ENCODE peak calls at places on chromosomes 3 and 15, in seven cellular contexts. L is IMR-90; I is prostate gland; B is sigmoid colon; W is right atrium auricular region; J is CD4-positive, alpha-beta memory T cell; P is Peyer's patch. U is an unnamed sample.

GRCh38 chr3:111244760-111245159 is 173.1 kb downstream of the NECTIN3 start:
- DNase-seq in B (no peak), J (no peak), L (peak; percentile 24), W (no peak), I (no peak), P (no peak), U (no peak)

GRCh38 chr15:67685716-67686115 is 139.6 kb upstream of the SKOR1 start:
- DNase-seq in W (no peak), L (no peak), J (no peak), P (no peak), I (no peak), B (no peak), U (no peak)

GRCh38 chr3:74613060-74613459 is 1.4 kb downstream of the CNTN3 start:
- DNase-seq in L (peak; percentile 31), J (no peak), B (no peak), P (no peak), I (no peak), W (no peak), U (no peak)

GRCh38 chr3:188206787-188207186 is 52.8 kb downstream of the LPP start:
- DNase-seq in B (no peak), I (peak; percentile 56), L (no peak), W (no peak), J (no peak), P (no peak), U (no peak)

GRCh38 chr15:99615460-99615859 is 49.7 kb downstream of the MEF2A start:
- DNase-seq in L (no peak), J (no peak), B (no peak), W (no peak), P (no peak), I (no peak), U (no peak)

GRCh38 chr15:101017041-101017754 is 98.0 kb downstream of the LRRK1 start:
- DNase-seq in P (no peak), B (peak; percentile 56), W (peak; percentile 52), J (no peak), L (peak; percentile 6), I (no peak), U (no peak)

GRCh38 chr15:70017796-70018195 is 79.9 kb downstream of the TLE3 start:
- DNase-seq in J (no peak), L (no peak), P (no peak), W (no peak), B (no peak), I (no peak), U (no peak)

GRCh38 chr15:81189583-81190283 is 6.9 kb upstream of the IL16 start:
- DNase-seq in J (no peak), P (no peak), I (no peak), B (peak; percentile 89), W (peak; percentile 93), L (peak; percentile 99), U (peak; percentile 67)

GRCh38 chr15:60004019-60004845 is at the start of gene FOXB1:
- DNase-seq in W (no peak), L (no peak), P (no peak), I (no peak), B (no peak), J (peak; percentile 34), U (peak; percentile 35)

GRCh38 chr15:82540984-82541431 is 751 bp upstream of the RPS17 start:
- DNase-seq in J (no peak), W (no peak), I (no peak), P (no peak), L (peak; percentile 38), B (no peak), U (peak; percentile 56)

GRCh38 chr3:197132916-197133530 is 103.4 kb upstream of the MELTF start:
- DNase-seq in L (no peak), P (no peak), I (no peak), B (no peak), J (no peak), W (no peak), U (no peak)

GRCh38 chr3:186596568-186597287 is 16.1 kb upstream of the AHSG start:
- DNase-seq in B (no peak), P (no peak), W (no peak), I (no peak), J (no peak), L (peak; percentile 16), U (no peak)

GRCh38 chr3:195160257-195160898 is 110.6 kb downstream of the XXYLT1 start:
- DNase-seq in J (no peak), P (no peak), I (no peak), B (no peak), W (no peak), L (peak; percentile 79), U (peak; percentile 37)

GRCh38 chr3:61617041-61617440 is 55.7 kb downstream of the PTPRG start:
- DNase-seq in L (peak; percentile 31), W (no peak), I (no peak), J (no peak), P (no peak), B (no peak), U (peak; percentile 40)

GRCh38 chr3:157088506-157089454 is 71.2 kb downstream of the CCNL1 start:
- DNase-seq in W (peak; percentile 97), P (peak; percentile 91), L (peak; percentile 94), J (peak; percentile 94), I (peak; percentile 95), B (peak; percentile 99), U (peak; percentile 98)

GRCh38 chr15:31605467-31605931 is 278.9 kb downstream of the KLF13 start:
- DNase-seq in J (no peak), L (peak; percentile 81), W (no peak), B (no peak), P (no peak), I (no peak), U (peak; percentile 38)

GRCh38 chr3:112982710-112983109 is 7.8 kb upstream of the CD200R1 start:
- DNase-seq in W (no peak), L (no peak), P (no peak), B (no peak), I (no peak), J (no peak), U (no peak)

GRCh38 chr15:50049871-50050270 is 69.2 kb downstream of the ATP8B4 start:
- DNase-seq in W (no peak), J (no peak), L (peak; percentile 91), B (no peak), P (no peak), I (no peak), U (no peak)

GRCh38 chr15:101011582-101011981 is 92.4 kb downstream of the LRRK1 start:
- DNase-seq in B (no peak), J (no peak), W (no peak), L (no peak), I (no peak), P (no peak), U (no peak)

GRCh38 chr15:59273266-59273665 is 66.6 kb downstream of the LDHAL6B start:
- DNase-seq in P (no peak), J (no peak), B (no peak), W (no peak), L (no peak), I (no peak), U (peak; percentile 51)

GRCh38 chr3:95162794-95163193 is 1099.9 kb downstream of the NSUN3 start:
- DNase-seq in P (no peak), I (no peak), J (no peak), L (no peak), B (no peak), W (no peak), U (no peak)

GRCh38 chr3:168865022-168865551 is 769.4 kb upstream of the GOLIM4 start:
- DNase-seq in W (no peak), J (no peak), I (no peak), B (no peak), P (no peak), L (peak; percentile 48), U (peak; percentile 48)

DNA sequence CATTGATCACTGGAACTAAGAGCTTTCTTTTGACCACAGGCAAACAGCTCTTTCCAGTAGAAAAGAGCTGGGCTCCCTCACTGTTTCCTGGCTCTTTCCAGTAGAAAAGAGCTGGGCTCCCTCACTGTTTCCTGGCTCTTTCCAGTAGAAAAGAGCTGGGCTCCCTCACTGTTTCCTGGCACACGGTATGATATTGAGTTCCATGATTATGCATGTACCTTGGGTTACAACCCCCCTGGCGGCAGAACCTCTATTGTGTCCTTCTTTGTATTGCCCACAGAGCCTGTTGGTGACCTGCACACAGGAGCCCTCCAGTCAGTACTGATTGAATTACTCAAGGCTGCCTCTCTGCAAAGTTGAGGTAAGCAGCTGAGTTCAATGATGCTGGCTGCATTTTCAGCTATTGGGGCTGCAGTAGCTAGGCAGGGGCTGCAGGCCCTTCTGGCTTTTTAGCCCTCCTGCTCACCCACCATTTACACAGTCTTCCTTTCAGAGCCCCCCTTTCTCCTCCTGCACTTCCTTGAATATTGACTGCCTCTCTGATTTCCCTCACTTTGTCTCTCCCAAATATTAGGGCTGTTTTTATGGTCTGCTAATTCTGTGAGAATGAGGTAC is 10.2 kb downstream of the ACKR2 start:
- DNase-seq in P (no peak), W (no peak), L (no peak), J (no peak), B (no peak), I (no peak), U (peak; percentile 39)
- H3K4me1 ChIP-seq in P (peaks cover 2% of the 10 kb centered on the region), W (no peaks in the 10 kb centered on the region), L (peaks cover 5% of the 10 kb centered on the region), J (no peaks in the 10 kb centered on the region), B (peaks cover 11% of the 10 kb centered on the region), I (no peaks in the 10 kb centered on the region), U (peaks cover 13% of the 10 kb centered on the region)

DNA sequence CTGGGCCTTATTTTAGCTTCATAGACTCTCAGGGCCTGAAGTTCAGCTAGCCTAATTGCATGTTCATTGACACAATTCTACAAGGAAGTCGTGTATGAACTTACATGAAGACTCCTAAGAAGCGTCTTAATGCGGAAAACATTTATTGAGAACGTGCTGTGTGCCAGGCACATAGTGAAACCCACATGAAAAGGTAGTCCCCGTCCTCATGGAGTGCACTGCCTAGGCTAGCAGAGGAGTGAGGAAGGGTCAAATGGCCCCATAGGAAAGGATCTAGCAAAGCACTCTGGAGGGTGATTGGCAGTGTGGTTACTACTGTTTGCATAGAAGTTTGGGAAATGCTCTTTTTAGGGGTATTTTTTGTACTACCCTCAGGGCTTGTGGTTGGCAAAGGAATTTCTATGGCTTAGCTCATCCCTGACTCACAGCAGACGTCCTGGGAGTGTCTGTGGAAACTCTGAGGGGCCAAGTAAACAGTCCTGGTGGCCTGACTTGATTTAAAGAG is 854 bp upstream of the NPTN start:
- DNase-seq in B (no peak), I (no peak), L (peak; percentile 96), J (no peak), P (no peak), W (no peak), U (peak; percentile 60)
- H3K4me3 ChIP-seq in B (no peak overlapping the region), I (no peak overlapping the region), L (no peak overlapping the region), J (no peak overlapping the region), P (peak overlapping the region; percentile 98), W (peak overlapping the region; percentile 86), U (no peak overlapping the region)

GRCh38 chr15:77410701-77411613 is 8.9 kb downstream of the PEAK1 start:
- DNase-seq in L (no peak), W (no peak), B (no peak), J (no peak), I (no peak), P (no peak), U (no peak)
- H3K4me1 ChIP-seq in L (peaks cover 4% of the 10 kb centered on the region), W (no peaks in the 10 kb centered on the region), B (peaks cover 13% of the 10 kb centered on the region), J (peaks cover 11% of the 10 kb centered on the region), I (no peaks in the 10 kb centered on the region), P (no peaks in the 10 kb centered on the region), U (peaks cover 4% of the 10 kb centered on the region)

GRCh38 chr3:159732172-159733111 is 256.2 kb upstream of the IL12A start:
- DNase-seq in B (no peak), J (no peak), I (peak; percentile 7), P (no peak), W (no peak), L (peak; percentile 86), U (peak; percentile 15)
- H3K4me3 ChIP-seq in B (peak overlapping the region; percentile 13), J (no peak overlapping the region), I (no peak overlapping the region), P (peak overlapping the region; percentile 12), W (peak overlapping the region; percentile 35), L (peak overlapping the region; percentile 41), U (no peak overlapping the region)

U was measured in hepatocyte.